ENCODE peak calls at places on chromosome 18, in six cellular contexts. One of them, this sample, is unnamed.
A peak's percentile ranks its signal among the peaks of the same experiment; 100 is the strongest.

GRCh38 chr18:59565957-59566356 is 131.3 kb downstream of the CCBE1 start:
- DNase-seq in neuronal stem cell: no peak
- DNase-seq in mesendoderm: no peak
- DNase-seq in H9: no peak
- DNase-seq in mesenchymal stem cell: no peak
- DNase-seq in IMR-90: peak; percentile 22
- DNase-seq in this sample: no peak

GRCh38 chr18:52152036-52152435 is 188.0 kb upstream of the DCC start:
- DNase-seq in H9: no peak
- DNase-seq in neuronal stem cell: no peak
- DNase-seq in IMR-90: no peak
- DNase-seq in mesenchymal stem cell: no peak
- DNase-seq in mesendoderm: no peak
- DNase-seq in this sample: no peak

GRCh38 chr18:50527636-50528307 is 32.1 kb upstream of the MAPK4 start:
- DNase-seq in mesenchymal stem cell: no peak
- DNase-seq in IMR-90: no peak
- DNase-seq in H9: no peak
- DNase-seq in neuronal stem cell: no peak
- DNase-seq in mesendoderm: no peak
- DNase-seq in this sample: no peak

GRCh38 chr18:63848159-63848558 is 39.3 kb upstream of the SERPINB2 start:
- DNase-seq in neuronal stem cell: peak; percentile 43
- DNase-seq in mesenchymal stem cell: peak; percentile 64
- DNase-seq in mesendoderm: peak; percentile 71
- DNase-seq in IMR-90: peak; percentile 75
- DNase-seq in H9: no peak
- DNase-seq in this sample: peak; percentile 42

GRCh38 chr18:55641501-55641900 is 53.5 kb upstream of the TCF4 start:
- DNase-seq in IMR-90: peak; percentile 40
- DNase-seq in mesenchymal stem cell: no peak
- DNase-seq in mesendoderm: no peak
- DNase-seq in neuronal stem cell: no peak
- DNase-seq in H9: no peak
- DNase-seq in this sample: peak; percentile 13

GRCh38 chr18:37297106-37297505 is 268.5 kb downstream of the CELF4 start:
- DNase-seq in mesendoderm: no peak
- DNase-seq in IMR-90: no peak
- DNase-seq in H9: no peak
- DNase-seq in neuronal stem cell: no peak
- DNase-seq in mesenchymal stem cell: no peak
- DNase-seq in this sample: no peak

GRCh38 chr18:79480171-79480981 is 84.6 kb downstream of the NFATC1 start:
- DNase-seq in mesenchymal stem cell: no peak
- DNase-seq in neuronal stem cell: no peak
- DNase-seq in H9: no peak
- DNase-seq in mesendoderm: no peak
- DNase-seq in IMR-90: no peak
- DNase-seq in this sample: no peak

GRCh38 chr18:9348766-9349165 is 14.2 kb downstream of the TWSG1 start:
- DNase-seq in mesendoderm: no peak
- DNase-seq in mesenchymal stem cell: peak; percentile 57
- DNase-seq in H9: no peak
- DNase-seq in IMR-90: peak; percentile 72
- DNase-seq in neuronal stem cell: no peak
- DNase-seq in this sample: no peak

GRCh38 chr18:2848145-2848878 is 1.5 kb downstream of the EMILIN2 start:
- DNase-seq in neuronal stem cell: peak; percentile 12
- DNase-seq in mesenchymal stem cell: peak; percentile 5
- DNase-seq in H9: no peak
- DNase-seq in mesendoderm: no peak
- DNase-seq in IMR-90: no peak
- DNase-seq in this sample: no peak

GRCh38 chr18:46570134-46570533 is 86.9 kb downstream of the LOXHD1 start:
- DNase-seq in mesendoderm: no peak
- DNase-seq in IMR-90: no peak
- DNase-seq in H9: no peak
- DNase-seq in neuronal stem cell: no peak
- DNase-seq in mesenchymal stem cell: no peak
- DNase-seq in this sample: no peak

GRCh38 chr18:10663750-10664149 is 137.9 kb downstream of the NAPG start:
- DNase-seq in mesendoderm: no peak
- DNase-seq in neuronal stem cell: no peak
- DNase-seq in mesenchymal stem cell: no peak
- DNase-seq in IMR-90: no peak
- DNase-seq in H9: no peak
- DNase-seq in this sample: no peak

GRCh38 chr18:76503595-76503994 is 8.6 kb upstream of the ZNF516 start:
- DNase-seq in H9: no peak
- DNase-seq in IMR-90: no peak
- DNase-seq in mesendoderm: peak; percentile 49
- DNase-seq in neuronal stem cell: no peak
- DNase-seq in mesenchymal stem cell: no peak
- DNase-seq in this sample: no peak

GRCh38 chr18:80197490-80197889 is 49.8 kb downstream of the PARD6G start:
- DNase-seq in H9: no peak
- DNase-seq in neuronal stem cell: no peak
- DNase-seq in mesendoderm: peak; percentile 28
- DNase-seq in IMR-90: peak; percentile 14
- DNase-seq in mesenchymal stem cell: peak; percentile 58
- DNase-seq in this sample: no peak

GRCh38 chr18:40387130-40387821 is 1567.8 kb upstream of the PIK3C3 start:
- DNase-seq in mesendoderm: no peak
- DNase-seq in H9: no peak
- DNase-seq in neuronal stem cell: no peak
- DNase-seq in IMR-90: no peak
- DNase-seq in mesenchymal stem cell: no peak
- DNase-seq in this sample: no peak

GRCh38 chr18:50287028-50287440 is 458 bp downstream of the CXXC1 start:
- DNase-seq in mesendoderm: no peak
- DNase-seq in H9: no peak
- DNase-seq in mesenchymal stem cell: no peak
- DNase-seq in IMR-90: no peak
- DNase-seq in neuronal stem cell: no peak
- DNase-seq in this sample: no peak

GRCh38 chr18:62001396-62001795 is 108.6 kb upstream of the RNF152 start:
- DNase-seq in neuronal stem cell: no peak
- DNase-seq in H9: peak; percentile 66
- DNase-seq in mesenchymal stem cell: no peak
- DNase-seq in mesendoderm: peak; percentile 44
- DNase-seq in IMR-90: no peak
- DNase-seq in this sample: no peak

GRCh38 chr18:71729611-71730010 is 814.5 kb downstream of the CBLN2 start:
- DNase-seq in neuronal stem cell: no peak
- DNase-seq in mesenchymal stem cell: no peak
- DNase-seq in H9: no peak
- DNase-seq in mesendoderm: no peak
- DNase-seq in IMR-90: no peak
- DNase-seq in this sample: no peak

GRCh38 chr18:27363918-27364317 is 178.8 kb upstream of the CHST9 start:
- DNase-seq in mesenchymal stem cell: peak; percentile 30
- DNase-seq in IMR-90: no peak
- DNase-seq in H9: no peak
- DNase-seq in mesendoderm: peak; percentile 35
- DNase-seq in neuronal stem cell: no peak
- DNase-seq in this sample: peak; percentile 3

GRCh38 chr18:3264362-3264761 is 2.4 kb downstream of the MYL12B start:
- DNase-seq in mesendoderm: no peak
- DNase-seq in mesenchymal stem cell: peak; percentile 34
- DNase-seq in IMR-90: peak; percentile 42
- DNase-seq in neuronal stem cell: no peak
- DNase-seq in H9: no peak
- DNase-seq in this sample: no peak

GRCh38 chr18:67131498-67131897 is 385.0 kb downstream of the DSEL start:
- DNase-seq in mesenchymal stem cell: no peak
- DNase-seq in neuronal stem cell: no peak
- DNase-seq in mesendoderm: no peak
- DNase-seq in H9: no peak
- DNase-seq in IMR-90: no peak
- DNase-seq in this sample: no peak

GRCh38 chr18:28281400-28281799 is 104.5 kb upstream of the CDH2 start:
- DNase-seq in neuronal stem cell: no peak
- DNase-seq in H9: no peak
- DNase-seq in mesenchymal stem cell: peak; percentile 21
- DNase-seq in IMR-90: no peak
- DNase-seq in mesendoderm: no peak
- DNase-seq in this sample: no peak

GRCh38 chr18:5975111-5975622 is 79.8 kb upstream of the TMEM200C start:
- DNase-seq in mesenchymal stem cell: peak; percentile 49
- DNase-seq in mesendoderm: peak; percentile 55
- DNase-seq in H9: no peak
- DNase-seq in IMR-90: peak; percentile 89
- DNase-seq in neuronal stem cell: no peak
- DNase-seq in this sample: no peak

GRCh38 chr18:24274822-24275221 is 122.8 kb downstream of the OSBPL1A start:
- DNase-seq in mesenchymal stem cell: no peak
- DNase-seq in neuronal stem cell: no peak
- DNase-seq in mesendoderm: no peak
- DNase-seq in H9: no peak
- DNase-seq in IMR-90: no peak
- DNase-seq in this sample: no peak

GRCh38 chr18:61764381-61764780 is 128.4 kb downstream of the RNF152 start:
- DNase-seq in mesenchymal stem cell: peak; percentile 44
- DNase-seq in IMR-90: no peak
- DNase-seq in neuronal stem cell: no peak
- DNase-seq in H9: no peak
- DNase-seq in mesendoderm: no peak
- DNase-seq in this sample: no peak

GRCh38 chr18:41532344-41533086 is 422.5 kb upstream of the PIK3C3 start:
- DNase-seq in mesenchymal stem cell: peak; percentile 34
- DNase-seq in IMR-90: peak; percentile 1
- DNase-seq in H9: no peak
- DNase-seq in mesendoderm: peak; percentile 58
- DNase-seq in neuronal stem cell: no peak
- DNase-seq in this sample: no peak

GRCh38 chr18:32271649-32272324 is 81.9 kb downstream of the MEP1B start:
- DNase-seq in mesendoderm: peak; percentile 72
- DNase-seq in IMR-90: peak; percentile 55
- DNase-seq in H9: no peak
- DNase-seq in neuronal stem cell: no peak
- DNase-seq in mesenchymal stem cell: peak; percentile 45
- DNase-seq in this sample: peak; percentile 13

GRCh38 chr18:32276256-32276655 is 86.4 kb downstream of the MEP1B start:
- DNase-seq in mesenchymal stem cell: no peak
- DNase-seq in neuronal stem cell: no peak
- DNase-seq in mesendoderm: no peak
- DNase-seq in IMR-90: no peak
- DNase-seq in H9: no peak
- DNase-seq in this sample: no peak

GRCh38 chr18:32277492-32277988 is 87.7 kb downstream of the MEP1B start:
- DNase-seq in mesendoderm: no peak
- DNase-seq in neuronal stem cell: no peak
- DNase-seq in H9: no peak
- DNase-seq in IMR-90: no peak
- DNase-seq in mesenchymal stem cell: peak; percentile 53
- DNase-seq in this sample: no peak

GRCh38 chr18:32276896-32277295 is 87.1 kb downstream of the MEP1B start:
- DNase-seq in H9: no peak
- DNase-seq in IMR-90: no peak
- DNase-seq in neuronal stem cell: no peak
- DNase-seq in mesendoderm: no peak
- DNase-seq in mesenchymal stem cell: no peak
- DNase-seq in this sample: no peak

DNA sequence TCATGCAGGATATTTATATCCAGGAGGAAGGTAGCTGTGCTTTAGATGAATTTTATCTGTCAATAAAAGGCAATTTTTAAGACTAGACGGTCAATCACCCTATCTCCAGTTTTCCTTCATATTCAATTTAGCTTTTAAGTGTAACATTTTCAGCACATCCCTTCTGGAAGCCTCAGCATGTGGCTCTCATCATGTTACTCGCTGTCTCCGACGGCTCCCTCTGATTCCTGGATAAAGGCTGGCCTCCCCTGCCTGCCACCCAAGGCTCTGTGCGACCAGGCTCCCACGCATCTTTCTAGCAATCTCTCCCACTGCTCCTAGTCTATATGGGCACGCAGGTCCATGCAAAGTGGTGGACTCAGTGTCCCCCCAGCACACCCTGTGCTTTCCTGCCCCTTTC is 84.5 kb downstream of the MEP1B start:
- DNase-seq in neuronal stem cell: no peak
- DNase-seq in mesenchymal stem cell: no peak
- DNase-seq in mesendoderm: no peak
- DNase-seq in H9: no peak
- DNase-seq in IMR-90: no peak
- DNase-seq in this sample: no peak
- H3K23ac ChIP-seq in neuronal stem cell: no peak overlapping the region
- H3K23ac ChIP-seq in mesenchymal stem cell: no peak overlapping the region
- H3K23ac ChIP-seq in mesendoderm: no peak overlapping the region
- H3K23ac ChIP-seq in H9: no peak overlapping the region
- H3K23ac ChIP-seq in IMR-90: no peak overlapping the region
- H3K23ac ChIP-seq in this sample: no peak overlapping the region

DNA sequence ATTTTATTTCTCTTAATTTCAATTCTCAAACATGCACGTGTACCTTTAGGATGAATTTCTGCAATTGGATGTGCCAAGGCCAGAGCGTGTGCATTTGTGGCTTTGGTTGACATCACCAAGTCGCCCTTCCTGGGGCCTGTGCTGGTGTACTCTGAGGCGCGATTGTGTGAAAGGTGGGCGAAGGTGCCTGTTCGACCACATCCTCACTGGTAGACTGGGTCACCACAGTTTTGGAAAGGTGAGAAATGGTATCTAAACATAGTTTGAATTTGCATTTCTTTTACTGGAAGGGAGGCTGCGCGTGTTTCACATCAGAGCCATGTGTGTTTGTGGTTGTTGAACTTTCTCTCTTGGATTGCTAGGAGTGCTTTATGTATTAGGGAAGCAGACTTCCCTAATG is 89.8 kb downstream of the LDLRAD4 start:
- DNase-seq in IMR-90: no peak
- DNase-seq in mesenchymal stem cell: no peak
- DNase-seq in neuronal stem cell: no peak
- DNase-seq in mesendoderm: no peak
- DNase-seq in H9: no peak
- DNase-seq in this sample: no peak
- H3K23ac ChIP-seq in IMR-90: no peak overlapping the region
- H3K23ac ChIP-seq in mesenchymal stem cell: no peak overlapping the region
- H3K23ac ChIP-seq in neuronal stem cell: no peak overlapping the region
- H3K23ac ChIP-seq in mesendoderm: no peak overlapping the region
- H3K23ac ChIP-seq in H9: no peak overlapping the region
- H3K23ac ChIP-seq in this sample: no peak overlapping the region

DNA sequence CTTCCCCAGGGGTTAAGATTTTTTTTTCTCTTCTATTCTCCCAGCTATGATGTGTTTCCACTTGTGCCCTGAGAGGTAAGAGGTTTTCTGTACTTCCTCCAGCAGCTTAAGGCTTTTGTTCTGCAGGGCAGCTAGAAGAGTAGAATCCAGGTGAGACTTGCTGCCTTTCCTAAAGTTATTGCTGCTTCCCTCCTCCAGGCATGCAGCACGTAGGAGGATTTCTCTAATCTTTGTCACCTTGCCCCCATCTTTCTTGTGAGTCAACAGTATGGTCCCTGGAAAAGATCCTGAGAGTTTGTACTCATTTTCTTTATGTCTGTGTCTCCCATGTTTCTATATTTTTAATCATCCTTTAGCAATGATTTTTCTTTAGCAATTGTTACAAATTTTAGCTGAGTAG is 462.2 kb downstream of the SETBP1 start:
- DNase-seq in IMR-90: no peak
- DNase-seq in neuronal stem cell: no peak
- DNase-seq in mesendoderm: no peak
- DNase-seq in H9: no peak
- DNase-seq in mesenchymal stem cell: no peak
- DNase-seq in this sample: no peak
- H3K23ac ChIP-seq in IMR-90: no peak overlapping the region
- H3K23ac ChIP-seq in neuronal stem cell: no peak overlapping the region
- H3K23ac ChIP-seq in mesendoderm: no peak overlapping the region
- H3K23ac ChIP-seq in H9: no peak overlapping the region
- H3K23ac ChIP-seq in mesenchymal stem cell: no peak overlapping the region
- H3K23ac ChIP-seq in this sample: no peak overlapping the region

GRCh38 chr18:35577045-35577848 is 4.3 kb upstream of the GALNT1 start:
- DNase-seq in H9: no peak
- DNase-seq in mesendoderm: no peak
- DNase-seq in neuronal stem cell: no peak
- DNase-seq in mesenchymal stem cell: no peak
- DNase-seq in IMR-90: no peak
- DNase-seq in this sample: no peak
- H3K23ac ChIP-seq in H9: peak overlapping the region; percentile 74
- H3K23ac ChIP-seq in mesendoderm: no peak overlapping the region
- H3K23ac ChIP-seq in neuronal stem cell: no peak overlapping the region
- H3K23ac ChIP-seq in mesenchymal stem cell: no peak overlapping the region
- H3K23ac ChIP-seq in IMR-90: no peak overlapping the region
- H3K23ac ChIP-seq in this sample: no peak overlapping the region

This sample was measured in trophoblast cell.